ENCODE peak calls at places on chromosomes 4 and X, in four cellular contexts. B is K562, V is HCT116, W is HepG2. M is an unnamed sample.

GRCh38 chr4:95049838-95050237 is 292.1 kb downstream of the BMPR1B start:
- DNase-seq in B (no peak), V (no peak), W (no peak), M (no peak)

GRCh38 chrX:149314031-149314430 is 191.1 kb downstream of the IDS start:
- DNase-seq in B (no peak), V (no peak), W (no peak), M (no peak)

GRCh38 chr4:122152699-122153328 is 683 bp downstream of the BLTP1 start:
- DNase-seq in B (peak), V (no peak), W (peak), M (no peak)

GRCh38 chr4:122666527-122667245 is 45.8 kb upstream of the IL21 start:
- DNase-seq in B (no peak), V (peak), W (no peak), M (peak)

GRCh38 chr4:94305468-94306225 is 37.0 kb downstream of the HPGDS start:
- DNase-seq in B (no peak), V (no peak), W (no peak), M (no peak)

GRCh38 chrX:14039344-14039743 is 9.7 kb upstream of the GEMIN8 start:
- DNase-seq in B (peak), V (no peak), W (peak), M (no peak)

GRCh38 chrX:39922497-39922896 is 175.3 kb downstream of the BCOR start:
- DNase-seq in B (no peak), V (no peak), W (no peak), M (no peak)

GRCh38 chrX:87961471-87961870 is 443.9 kb downstream of the KLHL4 start:
- DNase-seq in B (no peak), V (no peak), W (no peak), M (no peak)

GRCh38 chr4:109125084-109125483 is 177.4 kb downstream of the COL25A1 start:
- DNase-seq in B (no peak), V (no peak), W (no peak), M (no peak)

GRCh38 chr4:90889171-90889570 is 762.0 kb downstream of the CCSER1 start:
- DNase-seq in B (no peak), V (no peak), W (no peak), M (no peak)

GRCh38 chr4:168386002-168386401 is 67.5 kb upstream of the DDX60 start:
- DNase-seq in B (no peak), V (no peak), W (no peak), M (no peak)

GRCh38 chrX:129540068-129540653 is at the start of gene OCRL:
- DNase-seq in B (peak), V (peak), W (peak), M (peak)

GRCh38 chr4:123127218-123127617 is 204.8 kb upstream of the NUDT6 start:
- DNase-seq in B (no peak), V (no peak), W (no peak), M (no peak)

GRCh38 chrX:108117988-108118387 is 26.4 kb downstream of the ATG4A start:
- DNase-seq in B (no peak), V (no peak), W (no peak), M (no peak)

GRCh38 chr4:4541040-4541631 is 712 bp downstream of the STX18 start:
- DNase-seq in B (no peak), V (no peak), W (peak), M (no peak)

GRCh38 chr4:158133551-158133950 is 39.3 kb downstream of the GASK1B start:
- DNase-seq in B (no peak), V (no peak), W (no peak), M (no peak)

GRCh38 chr4:184265566-184266351 is 48.1 kb upstream of the ENPP6 start:
- DNase-seq in B (peak), V (peak), W (no peak), M (peak)

GRCh38 chr4:3725936-3726895 is 40.0 kb upstream of the ADRA2C start:
- DNase-seq in B (no peak), V (no peak), W (no peak), M (no peak)

GRCh38 chr4:146023334-146023967 is 84.8 kb upstream of the ZNF827 start:
- DNase-seq in B (no peak), V (no peak), W (no peak), M (no peak)

GRCh38 chr4:38169524-38169923 is 209.3 kb downstream of the PTTG2 start:
- DNase-seq in B (no peak), V (no peak), W (no peak), M (no peak)

GRCh38 chrX:132488819-132489255 is at the start of gene MBNL3:
- DNase-seq in B (no peak), V (no peak), W (peak), M (no peak)

GRCh38 chrX:46686003-46686645 is 72.8 kb downstream of the SLC9A7 start:
- DNase-seq in B (peak), V (peak), W (peak), M (no peak)

GRCh38 chrX:23598561-23598960 is 68.7 kb upstream of the PRDX4 start:
- DNase-seq in B (no peak), V (no peak), W (no peak), M (no peak)

DNA sequence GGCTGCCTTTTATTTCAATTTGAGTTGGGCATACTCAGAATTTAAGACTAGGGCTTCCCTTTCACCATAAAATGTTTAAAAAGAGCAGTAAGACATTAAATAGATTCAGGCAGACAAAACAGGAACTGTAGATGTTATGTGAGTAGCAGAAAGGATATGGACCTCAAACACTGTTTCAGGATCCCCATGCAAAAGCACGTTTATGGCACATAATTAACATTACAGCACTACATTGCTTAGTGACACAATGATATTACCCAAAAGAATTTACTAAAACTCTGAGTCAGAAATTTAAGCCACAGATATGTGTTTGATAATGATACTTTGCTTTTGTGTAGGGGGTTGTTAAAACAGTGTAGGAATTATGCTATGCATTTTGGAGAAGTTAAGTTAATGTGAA is 266.3 kb downstream of the PDGFC start:
- DNase-seq in B (no peak), V (no peak), W (no peak), M (no peak)
- H3K4me3 ChIP-seq in B (no peak), V (no peak), W (no peak), M (no peak)

GRCh38 chr4:9989918-9990635 is 31.2 kb downstream of the SLC2A9 start:
- DNase-seq in B (no peak), V (no peak), W (no peak), M (no peak)
- TF ChIP-seq TCF7L2 in B (no peak), V (no peak), W (no peak), M (no peak)

GRCh38 chr4:113444386-113444785 is 317.2 kb downstream of the CAMK2D start:
- DNase-seq in B (no peak), V (no peak), W (no peak), M (no peak)
- H3K27ac ChIP-seq in B (no peak), V (peak), W (no peak), M (no peak)

GRCh38 chr4:138857399-138857798 is 158.2 kb upstream of the NOCT start:
- DNase-seq in B (no peak), V (no peak), W (no peak), M (no peak)

GRCh38 chr4:138851626-138852443 is 163.7 kb upstream of the NOCT start:
- DNase-seq in B (no peak), V (no peak), W (no peak), M (no peak)
- H3K4me3 ChIP-seq in B (no peak), V (no peak), W (no peak), M (no peak)

GRCh38 chr4:111934294-111934693 is 211.0 kb upstream of the FAM241A start:
- DNase-seq in B (no peak), V (no peak), W (no peak), M (no peak)
- TF ChIP-seq TCF7L2 in B (no peak), V (no peak), W (no peak), M (no peak)

M was measured in Panc1.